ENCODE peak calls at places on chromosome 15, in five cellular contexts. F is left ventricle myocardium inferior; J is activated CD4-positive, alpha-beta T cell treated with anti-CD3 and anti-CD28 coated beads, Interleukin-2, amount 10 ng/mL, durations not matched to agents 7 days and 5 days; B is iPS-NIHi11; Q is tibial nerve. R is an unnamed sample.

GRCh38 chr15:96333194-96334016 is 2.9 kb downstream of the NR2F2 start:
- DNase-seq in Q (peak), J (no peak), F (no peak), B (no peak), R (no peak)

GRCh38 chr15:74340139-74340538 is 27.3 kb downstream of the CYP11A1 start:
- DNase-seq in F (no peak), J (no peak), B (no peak), Q (no peak), R (no peak)

GRCh38 chr15:56205061-56205876 is 38.4 kb downstream of the RFX7 start:
- DNase-seq in F (no peak), J (no peak), Q (no peak), B (no peak), R (no peak)

GRCh38 chr15:99568548-99569352 is 3.0 kb downstream of the MEF2A start:
- DNase-seq in J (no peak), F (no peak), Q (no peak), B (no peak), R (no peak)

GRCh38 chr15:43920815-43921214 is 94.0 kb downstream of the WDR76 start:
- DNase-seq in J (no peak), B (peak), F (no peak), Q (no peak), R (no peak)

GRCh38 chr15:68511073-68511991 is 67.5 kb upstream of the CORO2B start:
- DNase-seq in B (no peak), F (peak), Q (no peak), J (no peak), R (no peak)

GRCh38 chr15:67084561-67084960 is 19.2 kb downstream of the SMAD3 start:
- DNase-seq in F (no peak), B (no peak), Q (no peak), J (no peak), R (no peak)

GRCh38 chr15:62389887-62390792 is 225.1 kb upstream of the C2CD4B start:
- DNase-seq in J (peak), B (peak), Q (peak), F (peak), R (peak)

GRCh38 chr15:68274184-68274848 is 3.2 kb upstream of the FEM1B start:
- DNase-seq in Q (no peak), F (no peak), B (no peak), J (no peak), R (no peak)

GRCh38 chr15:62432702-62433398 is 267.8 kb upstream of the C2CD4B start:
- DNase-seq in J (no peak), B (no peak), F (peak), Q (no peak), R (no peak)

GRCh38 chr15:28875461-28875965 is 10.3 kb upstream of the APBA2 start:
- DNase-seq in J (no peak), F (no peak), Q (no peak), B (no peak), R (no peak)

GRCh38 chr15:25469377-25469776 is 30.6 kb upstream of the UBE3A start:
- DNase-seq in F (no peak), Q (no peak), B (no peak), J (no peak), R (no peak)

GRCh38 chr15:39886418-39886817 is 33.6 kb downstream of the GPR176 start:
- DNase-seq in B (no peak), Q (no peak), J (no peak), F (no peak), R (no peak)

GRCh38 chr15:92528736-92529135 is 126.8 kb downstream of the FAM174B start:
- DNase-seq in B (no peak), J (no peak), Q (no peak), F (no peak), R (no peak)

GRCh38 chr15:83695246-83695645 is 41.3 kb downstream of the ADAMTSL3 start:
- DNase-seq in J (no peak), F (no peak), B (peak), Q (no peak), R (no peak)

GRCh38 chr15:81069909-81070308 is 64.2 kb upstream of the CFAP161 start:
- DNase-seq in J (no peak), Q (no peak), F (no peak), B (no peak), R (no peak)

GRCh38 chr15:90063733-90064247 is 38.5 kb downstream of the IDH2 start:
- DNase-seq in J (no peak), B (no peak), Q (peak), F (no peak), R (no peak)

R was measured in activated CD8-positive, alpha-beta T cell treated with anti-CD3 and anti-CD28 coated beads, Interleukin-2, amount 10 ng/mL, durations not matched to agents 7 days and 5 days.